ENCODE peak calls at places on chromosomes 5 and 9, in eight cellular contexts. K is GM23248, Q is fibroblast of lung, N is HCT116, U is HepG2, V is A673, D is PC-3, R is neural progenitor cell. M is an unnamed sample.

GRCh38 chr9:137070201-137070905 is at the start of gene SAPCD2:
- DNase-seq in K (peak; percentile 93), Q (peak; percentile 80), N (peak; percentile 83), U (peak; percentile 88), V (peak; percentile 95), D (peak; percentile 88), R (peak; percentile 96), M (peak; percentile 89)

GRCh38 chr9:93057024-93057702 is 1.3 kb upstream of the SUSD3 start:
- DNase-seq in K (no peak), Q (no peak), N (no peak), U (no peak), V (no peak), D (no peak), R (no peak), M (no peak)

GRCh38 chr5:83472508-83473343 is 1.2 kb downstream of the VCAN start:
- DNase-seq in K (peak; percentile 91), Q (peak; percentile 24), N (no peak), U (no peak), V (no peak), D (no peak), R (peak; percentile 70), M (no peak)

GRCh38 chr9:108691614-108692013 is 164.2 kb downstream of the ACTL7B start:
- DNase-seq in K (no peak), Q (no peak), N (peak; percentile 84), U (peak; percentile 23), V (no peak), D (peak; percentile 76), R (no peak), M (no peak)

GRCh38 chr9:4297151-4297794 is 2.6 kb downstream of the GLIS3 start:
- DNase-seq in K (peak; percentile 94), Q (peak; percentile 91), N (peak; percentile 79), U (peak; percentile 57), V (peak; percentile 87), D (peak; percentile 75), R (peak; percentile 74), M (peak; percentile 30)

GRCh38 chr9:23820731-23821399 is 5.2 kb downstream of the ELAVL2 start:
- DNase-seq in K (no peak), Q (no peak), N (no peak), U (no peak), V (no peak), D (peak; percentile 48), R (peak; percentile 76), M (no peak)

GRCh38 chr5:126446498-126447224 is 23.5 kb downstream of the GRAMD2B start:
- DNase-seq in K (peak; percentile 96), Q (peak; percentile 70), N (peak; percentile 71), U (no peak), V (no peak), D (peak; percentile 76), R (no peak), M (no peak)

GRCh38 chr5:167511-167910 is 23.8 kb upstream of the LRRC14B start:
- DNase-seq in K (no peak), Q (no peak), N (no peak), U (no peak), V (no peak), D (no peak), R (no peak), M (no peak)

GRCh38 chr5:161544350-161544765 is 2.2 kb downstream of the GABRB2 start:
- DNase-seq in K (peak; percentile 60), Q (peak; percentile 32), N (peak; percentile 2), U (peak; percentile 30), V (peak; percentile 52), D (peak; percentile 33), R (peak; percentile 82), M (peak; percentile 53)

GRCh38 chr5:154086641-154087040 is 47.9 kb downstream of the MFAP3 start:
- DNase-seq in K (peak; percentile 59), Q (no peak), N (no peak), U (no peak), V (no peak), D (no peak), R (no peak), M (no peak)

GRCh38 chr5:167152561-167152960 is 1138.9 kb upstream of the WWC1 start:
- DNase-seq in K (no peak), Q (no peak), N (no peak), U (no peak), V (no peak), D (no peak), R (no peak), M (no peak)

GRCh38 chr5:77876862-77877502 is 100.8 kb upstream of the TBCA start:
- DNase-seq in K (no peak), Q (peak; percentile 31), N (no peak), U (no peak), V (no peak), D (no peak), R (no peak), M (no peak)

GRCh38 chr5:80250801-80251200 is 5.0 kb downstream of the SERINC5 start:
- DNase-seq in K (no peak), Q (no peak), N (no peak), U (no peak), V (no peak), D (no peak), R (no peak), M (no peak)

GRCh38 chr9:121859646-121860045 is 208.2 kb downstream of the DAB2IP start:
- DNase-seq in K (no peak), Q (no peak), N (no peak), U (no peak), V (no peak), D (no peak), R (no peak), M (no peak)

GRCh38 chr9:114437401-114437893 is 49.7 kb upstream of the AKNA start:
- DNase-seq in K (no peak), Q (no peak), N (no peak), U (peak; percentile 14), V (no peak), D (no peak), R (no peak), M (no peak)

GRCh38 chr5:173909205-173909604 is 21.1 kb downstream of the CPEB4 start:
- DNase-seq in K (no peak), Q (no peak), N (no peak), U (no peak), V (no peak), D (no peak), R (no peak), M (no peak)

GRCh38 chr5:173340984-173341383 is 12.8 kb upstream of the STC2 start:
- DNase-seq in K (no peak), Q (no peak), N (no peak), U (no peak), V (no peak), D (no peak), R (no peak), M (no peak)

GRCh38 chr9:21835111-21835510 is 32.7 kb downstream of the MTAP start:
- DNase-seq in K (no peak), Q (no peak), N (no peak), U (no peak), V (no peak), D (no peak), R (no peak), M (no peak)

GRCh38 chr5:160188151-160188967 is 40.9 kb upstream of the FABP6 start:
- DNase-seq in K (peak; percentile 72), Q (peak; percentile 88), N (no peak), U (no peak), V (peak; percentile 85), D (peak; percentile 39), R (peak; percentile 70), M (no peak)

GRCh38 chr9:38229123-38229829 is 160.2 kb upstream of the SHB start:
- DNase-seq in K (no peak), Q (no peak), N (no peak), U (no peak), V (no peak), D (no peak), R (peak; percentile 75), M (no peak)

GRCh38 chr9:38228331-38229122 is 159.5 kb upstream of the SHB start:
- DNase-seq in K (no peak), Q (no peak), N (no peak), U (no peak), V (peak; percentile 41), D (no peak), R (no peak), M (no peak)

GRCh38 chr9:38227061-38227540 is 158.1 kb upstream of the SHB start:
- DNase-seq in K (peak; percentile 83), Q (peak; percentile 39), N (no peak), U (peak; percentile 17), V (peak; percentile 51), D (peak; percentile 92), R (peak; percentile 58), M (peak; percentile 93)

GRCh38 chr9:38226491-38226951 is 157.5 kb upstream of the SHB start:
- DNase-seq in K (peak; percentile 5), Q (no peak), N (no peak), U (peak; percentile 21), V (no peak), D (peak; percentile 29), R (no peak), M (no peak)

GRCh38 chr9:38227656-38228055 is 158.6 kb upstream of the SHB start:
- DNase-seq in K (peak; percentile 45), Q (peak; percentile 5), N (no peak), U (no peak), V (peak; percentile 21), D (peak; percentile 33), R (peak; percentile 43), M (peak; percentile 59)
- TF ChIP-seq EZH2 in K (no peak), Q (no peak), N (no peak), U (no peak), V (no peak), D (no peak), R (no peak), M (no peak)

GRCh38 chr9:34171753-34172535 is 6.9 kb upstream of the UBAP1 start:
- DNase-seq in K (no peak), Q (no peak), N (no peak), U (no peak), V (no peak), D (no peak), R (no peak), M (no peak)
- H3K4me1 ChIP-seq in K (no peaks in the 10 kb centered on the region), Q (no peaks in the 10 kb centered on the region), N (peaks cover 4% of the 10 kb centered on the region), U (peaks cover 24% of the 10 kb centered on the region), V (no peaks in the 10 kb centered on the region), D (peaks cover 3% of the 10 kb centered on the region), R (no peaks in the 10 kb centered on the region), M (no peaks in the 10 kb centered on the region)

GRCh38 chr5:74595143-74595915 is 45.2 kb downstream of the ENC1 start:
- DNase-seq in K (peak; percentile 6), Q (peak; percentile 52), N (peak; percentile 15), U (peak; percentile 87), V (no peak), D (no peak), R (no peak), M (no peak)

GRCh38 chr5:74589204-74590056 is 51.1 kb downstream of the ENC1 start:
- DNase-seq in K (no peak), Q (no peak), N (no peak), U (no peak), V (no peak), D (no peak), R (no peak), M (no peak)

GRCh38 chr5:74598731-74599624 is 41.5 kb downstream of the ENC1 start:
- DNase-seq in K (no peak), Q (peak; percentile 15), N (no peak), U (peak; percentile 29), V (no peak), D (no peak), R (no peak), M (no peak)

GRCh38 chr5:74596930-74597329 is 43.6 kb downstream of the ENC1 start:
- DNase-seq in K (no peak), Q (no peak), N (no peak), U (no peak), V (no peak), D (no peak), R (peak; percentile 84), M (no peak)

GRCh38 chr5:74594172-74595040 is 46.1 kb downstream of the ENC1 start:
- DNase-seq in K (no peak), Q (no peak), N (no peak), U (no peak), V (no peak), D (no peak), R (no peak), M (no peak)
- H3K9me3 ChIP-seq in K (no peaks in the 10 kb centered on the region), Q (no peaks in the 10 kb centered on the region), N (no peaks in the 10 kb centered on the region), U (no peaks in the 10 kb centered on the region), V (no peaks in the 10 kb centered on the region), D (no peaks in the 10 kb centered on the region), R (no peaks in the 10 kb centered on the region), M (no peaks in the 10 kb centered on the region)

GRCh38 chr9:131554088-131554864 is 9.0 kb downstream of the PRRT1B start:
- DNase-seq in K (no peak), Q (no peak), N (no peak), U (no peak), V (peak; percentile 31), D (no peak), R (no peak), M (no peak)
- TF ChIP-seq EZH2 in K (no peak), Q (no peak), N (no peak), U (no peak), V (no peak), D (no peak), R (no peak), M (no peak)